ENCODE peak calls at places on chromosomes 6 and 20, in six cellular contexts. Z, K, G, T, B and I are unnamed samples.

GRCh38 chr6:43948527-43949450 is 178.5 kb downstream of the MRPL14 start:
- DNase-seq in Z (no peak), K (no peak), G (no peak), T (no peak), B (no peak), I (peak; percentile 16)

GRCh38 chr6:138465007-138465645 is 34.2 kb downstream of the NHSL1 start:
- DNase-seq in Z (no peak), K (no peak), G (peak; percentile 74), T (peak; percentile 92), B (no peak), I (no peak)

GRCh38 chr6:166598441-166599138 is 12.1 kb upstream of the RAMACL start:
- DNase-seq in Z (no peak), K (no peak), G (peak; percentile 79), T (peak; percentile 96), B (no peak), I (peak; percentile 67)

GRCh38 chr6:106469882-106470281 is 109.4 kb downstream of the CRYBG1 start:
- DNase-seq in Z (no peak), K (no peak), G (no peak), T (no peak), B (no peak), I (no peak)

GRCh38 chr20:1803216-1804128 is 91.7 kb upstream of the SIRPA start:
- DNase-seq in Z (no peak), K (peak; percentile 68), G (no peak), T (peak; percentile 67), B (peak; percentile 63), I (peak; percentile 60)

GRCh38 chr6:137259349-137259748 is 40.2 kb upstream of the IFNGR1 start:
- DNase-seq in Z (no peak), K (no peak), G (no peak), T (peak; percentile 36), B (no peak), I (no peak)

GRCh38 chr20:31720486-31721407 is 1.9 kb downstream of the BCL2L1 start:
- DNase-seq in Z (no peak), K (peak; percentile 52), G (no peak), T (no peak), B (no peak), I (no peak)

GRCh38 chr6:47592466-47592865 is 105.9 kb upstream of the ADGRF4 start:
- DNase-seq in Z (no peak), K (no peak), G (no peak), T (no peak), B (no peak), I (no peak)

GRCh38 chr6:56357616-56358373 is 110.4 kb upstream of the COL21A1 start:
- DNase-seq in Z (no peak), K (no peak), G (no peak), T (peak; percentile 42), B (no peak), I (no peak)

GRCh38 chr6:131740161-131740560 is 29.3 kb upstream of the CTAGE9 start:
- DNase-seq in Z (no peak), K (no peak), G (no peak), T (no peak), B (no peak), I (no peak)

GRCh38 chr6:149150999-149151398 is 166.5 kb upstream of the TAB2 start:
- DNase-seq in Z (no peak), K (peak; percentile 42), G (no peak), T (no peak), B (no peak), I (no peak)

GRCh38 chr6:116229287-116229913 is 24.5 kb downstream of the TSPYL4 start:
- DNase-seq in Z (no peak), K (peak; percentile 12), G (peak; percentile 97), T (peak; percentile 97), B (peak; percentile 31), I (peak; percentile 99)

GRCh38 chr20:4844766-4845465 is 123.2 kb downstream of the PRND start:
- DNase-seq in Z (no peak), K (no peak), G (no peak), T (no peak), B (no peak), I (no peak)

GRCh38 chr6:32947552-32948465 is 5.1 kb downstream of the HLA-DMA start:
- DNase-seq in Z (no peak), K (peak; percentile 56), G (no peak), T (peak; percentile 53), B (no peak), I (no peak)

GRCh38 chr6:13048113-13048512 is 280.2 kb downstream of the TBC1D7 start:
- DNase-seq in Z (no peak), K (no peak), G (no peak), T (no peak), B (no peak), I (no peak)

GRCh38 chr20:63881451-63882226 is 13.3 kb upstream of the DNAJC5 start:
- DNase-seq in Z (no peak), K (no peak), G (no peak), T (no peak), B (no peak), I (no peak)

GRCh38 chr6:7311920-7312615 is 931 bp downstream of the SSR1 start:
- DNase-seq in Z (no peak), K (peak; percentile 36), G (no peak), T (peak; percentile 40), B (no peak), I (no peak)

GRCh38 chr20:32599783-32600340 is 14.7 kb upstream of the NOL4L start:
- DNase-seq in Z (no peak), K (no peak), G (no peak), T (no peak), B (no peak), I (no peak)

GRCh38 chr20:63544958-63545516 is 2.5 kb downstream of the SRMS start:
- DNase-seq in Z (no peak), K (no peak), G (no peak), T (no peak), B (no peak), I (no peak)

GRCh38 chr6:3202999-3203696 is 24.3 kb downstream of the TUBB2B start:
- DNase-seq in Z (no peak), K (no peak), G (no peak), T (peak; percentile 42), B (no peak), I (no peak)

GRCh38 chr6:71419217-71419953 is 130.8 kb downstream of the OGFRL1 start:
- DNase-seq in Z (no peak), K (no peak), G (no peak), T (peak; percentile 37), B (peak; percentile 22), I (no peak)

GRCh38 chr20:17545127-17545526 is 13.9 kb upstream of the BFSP1 start:
- DNase-seq in Z (no peak), K (no peak), G (no peak), T (no peak), B (no peak), I (no peak)

GRCh38 chr6:151436814-151437213 is 15.1 kb downstream of the RMND1 start:
- DNase-seq in Z (no peak), K (no peak), G (peak; percentile 59), T (peak; percentile 60), B (no peak), I (no peak)

GRCh38 chr6:104548297-104548696 is 311.4 kb downstream of the HACE1 start:
- DNase-seq in Z (no peak), K (no peak), G (no peak), T (no peak), B (no peak), I (no peak)

GRCh38 chr20:19968488-19969073 is 48.6 kb upstream of the NAA20 start:
- DNase-seq in Z (no peak), K (peak; percentile 34), G (no peak), T (no peak), B (no peak), I (no peak)

GRCh38 chr6:101178748-101179147 is 214.8 kb upstream of the GRIK2 start:
- DNase-seq in Z (no peak), K (no peak), G (no peak), T (peak; percentile 7), B (no peak), I (no peak)

GRCh38 chr20:51227744-51228143 is 204.8 kb upstream of the KCNG1 start:
- DNase-seq in Z (no peak), K (no peak), G (no peak), T (no peak), B (no peak), I (no peak)

GRCh38 chr6:158328446-158328845 is 16.2 kb downstream of the TULP4 start:
- DNase-seq in Z (no peak), K (no peak), G (no peak), T (no peak), B (no peak), I (no peak)

GRCh38 chr6:14758421-14759043 is 487.3 kb upstream of the JARID2 start:
- DNase-seq in Z (no peak), K (no peak), G (no peak), T (no peak), B (no peak), I (no peak)

GRCh38 chr6:37492236-37493046 is 7.3 kb downstream of the CCDC167 start:
- DNase-seq in Z (no peak), K (no peak), G (no peak), T (no peak), B (no peak), I (no peak)

GRCh38 chr6:11766589-11767450 is 11.8 kb downstream of the ADTRP start:
- DNase-seq in Z (no peak), K (no peak), G (peak; percentile 68), T (peak; percentile 94), B (no peak), I (no peak)

GRCh38 chr6:22657341-22657985 is 88.1 kb downstream of the HDGFL1 start:
- DNase-seq in Z (no peak), K (no peak), G (no peak), T (peak; percentile 14), B (no peak), I (peak; percentile 67)

GRCh38 chr6:161917645-161918044 is 643.8 kb upstream of the AGPAT4 start:
- DNase-seq in Z (no peak), K (no peak), G (no peak), T (no peak), B (no peak), I (no peak)

GRCh38 chr20:9225879-9226278 is 157.0 kb downstream of the PLCB4 start:
- DNase-seq in Z (no peak), K (no peak), G (no peak), T (no peak), B (no peak), I (no peak)

GRCh38 chr20:44643154-44643519 is 8.4 kb downstream of the ADA start:
- DNase-seq in Z (no peak), K (no peak), G (no peak), T (no peak), B (no peak), I (no peak)